ENCODE peak calls at places on chromosome 7, in nine cellular contexts. I is PC-3; L is stimulated activated CD4-positive, alpha-beta T cell treated with anti-CD3 and anti-CD28 coated beads, Interleukin-12 subunit alpha, Interleukin-12 subunit beta, amount 100 ng/mL, for 24 hours; O is EH; D is MV-4-11; R is NCI-H524; C is RPMI7951; M is H54; Y is progenitor cell of endocrine pancreas. T is an unnamed sample.

GRCh38 chr7:44764665-44765578 is 16.3 kb downstream of the ZMIZ2 start:
- DNase-seq in R (no peak), M (no peak), L (no peak), I (no peak), O (no peak), Y (no peak), D (no peak), C (no peak), T (no peak)

GRCh38 chr7:112383671-112384417 is 66.4 kb upstream of the IFRD1 start:
- DNase-seq in R (peak; percentile 71), D (no peak), C (peak; percentile 12), L (no peak), Y (no peak), M (no peak), O (peak; percentile 8), I (peak; percentile 45), T (no peak)

GRCh38 chr7:117730404-117730803 is 142.8 kb downstream of the CTTNBP2 start:
- DNase-seq in C (no peak), Y (no peak), O (no peak), D (no peak), M (no peak), I (no peak), R (no peak), L (no peak), T (no peak)

GRCh38 chr7:134879815-134880475 is 100.5 kb downstream of the CALD1 start:
- DNase-seq in D (no peak), L (no peak), I (no peak), R (no peak), O (no peak), C (peak; percentile 26), Y (no peak), M (no peak), T (no peak)

GRCh38 chr7:23268746-23269145 is 22.2 kb downstream of the GPNMB start:
- DNase-seq in C (no peak), I (peak; percentile 52), Y (no peak), L (no peak), D (no peak), M (no peak), R (no peak), O (peak; percentile 3), T (no peak)

GRCh38 chr7:157674027-157674714 is 337.4 kb downstream of the DNAJB6 start:
- DNase-seq in O (no peak), Y (no peak), C (no peak), R (no peak), L (no peak), D (no peak), M (no peak), I (no peak), T (no peak)

GRCh38 chr7:91603707-91604106 is 276.8 kb downstream of the MTERF1 start:
- DNase-seq in O (no peak), L (no peak), I (no peak), M (no peak), D (no peak), R (peak; percentile 50), C (no peak), Y (no peak), T (no peak)

GRCh38 chr7:113118074-113118959 is at the start of gene SMIM30:
- DNase-seq in I (peak; percentile 81), C (peak; percentile 89), R (peak; percentile 89), Y (peak; percentile 75), L (peak; percentile 81), M (peak; percentile 50), D (peak; percentile 92), O (peak; percentile 89), T (no peak)

GRCh38 chr7:7321681-7322080 is 139.3 kb downstream of the C1GALT1 start:
- DNase-seq in C (peak; percentile 14), R (no peak), Y (no peak), I (peak; percentile 94), M (no peak), D (no peak), L (no peak), O (no peak), T (no peak)

GRCh38 chr7:81776159-81776558 is 6.3 kb upstream of the HGF start:
- DNase-seq in I (no peak), Y (no peak), D (no peak), L (no peak), R (no peak), M (no peak), C (no peak), O (peak; percentile 51), T (no peak)

GRCh38 chr7:138097064-138097741 is 20.9 kb downstream of the AKR1D1 start:
- DNase-seq in Y (no peak), R (peak; percentile 67), O (peak; percentile 23), L (no peak), D (peak; percentile 34), C (peak; percentile 43), I (peak; percentile 49), M (no peak), T (no peak)

GRCh38 chr7:47887016-47887640 is 61.1 kb downstream of the PKD1L1 start:
- DNase-seq in L (no peak), M (no peak), Y (no peak), I (no peak), R (no peak), D (no peak), C (peak; percentile 62), O (no peak), T (no peak)

GRCh38 chr7:46315891-46316290 is 394.8 kb upstream of the IGFBP3 start:
- DNase-seq in M (no peak), Y (no peak), L (no peak), C (peak; percentile 36), R (no peak), D (no peak), I (peak; percentile 58), O (peak; percentile 94), T (no peak)

GRCh38 chr7:32957326-32958045 is at the start of gene FKBP9:
- DNase-seq in M (peak; percentile 99), C (peak; percentile 96), L (peak; percentile 14), I (peak; percentile 90), R (peak; percentile 70), Y (peak; percentile 73), O (peak; percentile 94), D (peak; percentile 32), T (peak; percentile 67)

GRCh38 chr7:43834463-43835251 is 34.7 kb downstream of the MRPS24 start:
- DNase-seq in D (peak; percentile 78), R (no peak), L (peak; percentile 21), O (peak; percentile 52), I (peak; percentile 46), Y (no peak), M (no peak), C (peak; percentile 81), T (no peak)

GRCh38 chr7:51589111-51589510 is 272.5 kb upstream of the COBL start:
- DNase-seq in M (no peak), D (no peak), I (no peak), Y (no peak), O (no peak), C (no peak), R (peak; percentile 95), L (no peak), T (no peak)

GRCh38 chr7:75916259-75916658 is 1.3 kb downstream of the POR start:
- DNase-seq in M (no peak), L (no peak), O (no peak), C (no peak), R (no peak), Y (no peak), D (peak; percentile 70), I (no peak), T (no peak)

GRCh38 chr7:74371381-74372059 is 82.2 kb upstream of the GTF2IRD1 start:
- DNase-seq in M (no peak), Y (no peak), R (no peak), O (no peak), L (no peak), I (no peak), D (no peak), C (no peak), T (no peak)

GRCh38 chr7:25926009-25926408 is 226.0 kb upstream of the NFE2L3 start:
- DNase-seq in Y (no peak), L (no peak), D (peak; percentile 29), C (no peak), O (peak; percentile 3), R (no peak), I (peak; percentile 19), M (no peak), T (no peak)

GRCh38 chr7:94657771-94658693 is 2.1 kb upstream of the SGCE start:
- DNase-seq in D (peak; percentile 87), L (peak; percentile 84), C (peak; percentile 91), M (peak; percentile 52), Y (peak; percentile 86), R (peak; percentile 98), O (peak; percentile 94), I (peak; percentile 99), T (peak; percentile 18)

GRCh38 chr7:93147358-93147757 is 827 bp downstream of the SAMD9L start:
- DNase-seq in Y (no peak), D (peak; percentile 31), I (peak; percentile 41), R (no peak), C (peak; percentile 75), L (no peak), O (peak; percentile 68), M (no peak), T (no peak)

GRCh38 chr7:154574235-154574634 is 428.7 kb downstream of the PAXIP1 start:
- DNase-seq in Y (no peak), I (no peak), C (no peak), D (no peak), O (no peak), L (no peak), R (no peak), M (no peak), T (no peak)

GRCh38 chr7:38383281-38383680 is 109.8 kb upstream of the TARP start:
- DNase-seq in C (no peak), O (no peak), L (no peak), Y (no peak), D (no peak), M (no peak), I (no peak), R (no peak), T (no peak)

GRCh38 chr7:143288836-143289235 is 685 bp downstream of the CASP2 start:
- DNase-seq in L (no peak), I (no peak), Y (no peak), C (peak; percentile 18), O (peak; percentile 48), M (peak; percentile 15), R (no peak), D (no peak), T (no peak)

GRCh38 chr7:157708896-157709295 is 372.1 kb downstream of the DNAJB6 start:
- DNase-seq in Y (no peak), M (no peak), I (no peak), R (no peak), C (no peak), D (no peak), L (no peak), O (no peak), T (no peak)

GRCh38 chr7:131021460-131021859 is 287.5 kb upstream of the KLF14 start:
- DNase-seq in Y (no peak), M (no peak), C (no peak), I (no peak), D (peak; percentile 70), R (no peak), O (no peak), L (no peak), T (no peak)

GRCh38 chr7:22108151-22108845 is 162.6 kb upstream of the CDCA7L start:
- DNase-seq in O (no peak), M (no peak), Y (no peak), D (no peak), L (no peak), I (no peak), R (no peak), C (peak; percentile 53), T (no peak)

GRCh38 chr7:30877993-30878392 is 33.7 kb upstream of the AQP1 start:
- DNase-seq in R (no peak), O (no peak), M (no peak), I (no peak), C (no peak), D (no peak), L (no peak), Y (no peak), T (no peak)

GRCh38 chr7:54705436-54705835 is 53.6 kb downstream of the SEC61G start:
- DNase-seq in M (peak; percentile 74), C (peak; percentile 83), L (no peak), D (peak; percentile 76), Y (no peak), R (no peak), O (peak; percentile 54), I (peak; percentile 67), T (no peak)

GRCh38 chr7:99190359-99191009 is 17.4 kb downstream of the KPNA7 start:
- DNase-seq in M (no peak), D (peak; percentile 51), L (no peak), C (no peak), O (no peak), I (no peak), Y (no peak), R (no peak), T (no peak)

GRCh38 chr7:151856098-151856497 is 20.8 kb downstream of the PRKAG2 start:
- DNase-seq in Y (no peak), M (no peak), R (no peak), L (no peak), D (no peak), C (no peak), I (peak; percentile 19), O (no peak), T (no peak)